ENCODE peak calls at places on chromosomes 2 and 18, in four cellular contexts. W, B, D and L are unnamed samples.

GRCh38 chr18:8175486-8176061 is 433.7 kb upstream of the RAB12 start:
- DNase-seq in B (no peak), D (no peak), W (no peak), L (no peak)

GRCh38 chr2:20432714-20433113 is 14.2 kb upstream of the RHOB start:
- DNase-seq in B (no peak), W (no peak), D (no peak), L (no peak)

GRCh38 chr2:105828543-105828942 is 83.8 kb downstream of the NCK2 start:
- DNase-seq in W (no peak), B (no peak), D (no peak), L (no peak)

GRCh38 chr2:56519806-56520205 is 336.0 kb downstream of the CCDC85A start:
- DNase-seq in W (no peak), D (no peak), B (no peak), L (no peak)

GRCh38 chr2:125240870-125241269 is 1215.8 kb downstream of the CNTNAP5 start:
- DNase-seq in W (no peak), B (no peak), D (no peak), L (no peak)

GRCh38 chr2:239160226-239161143 is 240.3 kb downstream of the HDAC4 start:
- DNase-seq in D (no peak), B (no peak), W (no peak), L (no peak)

GRCh38 chr2:182542501-182543258 is 115.8 kb upstream of the PDE1A start:
- DNase-seq in D (no peak), W (no peak), B (peak), L (no peak)

GRCh38 chr2:226984461-226985226 is 148.8 kb downstream of the RHBDD1 start:
- DNase-seq in D (no peak), W (no peak), B (no peak), L (peak)

GRCh38 chr2:147173186-147173575 is 671.6 kb upstream of the ACVR2A start:
- DNase-seq in B (no peak), D (peak), W (peak), L (no peak)

GRCh38 chr2:38750011-38750792 is 959 bp downstream of the SRSF7 start:
- DNase-seq in D (no peak), B (peak), W (peak), L (no peak)

GRCh38 chr2:26630235-26630634 is 10.9 kb downstream of the CIB4 start:
- DNase-seq in W (no peak), B (no peak), D (no peak), L (no peak)

GRCh38 chr2:26770986-26771586 is 7.0 kb downstream of the SLC35F6 start:
- DNase-seq in B (peak), D (peak), W (peak), L (no peak)

GRCh38 chr2:113178891-113179290 is 5.1 kb downstream of the PSD4 start:
- DNase-seq in D (no peak), B (no peak), W (no peak), L (no peak)

GRCh38 chr18:21444465-21445023 is 156.0 kb downstream of the ESCO1 start:
- DNase-seq in B (peak), W (peak), D (peak), L (no peak)

GRCh38 chr18:1013951-1014350 is 109.3 kb downstream of the ADCYAP1 start:
- DNase-seq in W (no peak), B (no peak), D (no peak), L (no peak)

GRCh38 chr2:75846683-75847190 is 136.0 kb upstream of the GCFC2 start:
- DNase-seq in D (no peak), B (no peak), W (no peak), L (no peak)

GRCh38 chr18:28594034-28594433 is 417.1 kb upstream of the CDH2 start:
- DNase-seq in B (no peak), D (no peak), W (no peak), L (no peak)

DNA sequence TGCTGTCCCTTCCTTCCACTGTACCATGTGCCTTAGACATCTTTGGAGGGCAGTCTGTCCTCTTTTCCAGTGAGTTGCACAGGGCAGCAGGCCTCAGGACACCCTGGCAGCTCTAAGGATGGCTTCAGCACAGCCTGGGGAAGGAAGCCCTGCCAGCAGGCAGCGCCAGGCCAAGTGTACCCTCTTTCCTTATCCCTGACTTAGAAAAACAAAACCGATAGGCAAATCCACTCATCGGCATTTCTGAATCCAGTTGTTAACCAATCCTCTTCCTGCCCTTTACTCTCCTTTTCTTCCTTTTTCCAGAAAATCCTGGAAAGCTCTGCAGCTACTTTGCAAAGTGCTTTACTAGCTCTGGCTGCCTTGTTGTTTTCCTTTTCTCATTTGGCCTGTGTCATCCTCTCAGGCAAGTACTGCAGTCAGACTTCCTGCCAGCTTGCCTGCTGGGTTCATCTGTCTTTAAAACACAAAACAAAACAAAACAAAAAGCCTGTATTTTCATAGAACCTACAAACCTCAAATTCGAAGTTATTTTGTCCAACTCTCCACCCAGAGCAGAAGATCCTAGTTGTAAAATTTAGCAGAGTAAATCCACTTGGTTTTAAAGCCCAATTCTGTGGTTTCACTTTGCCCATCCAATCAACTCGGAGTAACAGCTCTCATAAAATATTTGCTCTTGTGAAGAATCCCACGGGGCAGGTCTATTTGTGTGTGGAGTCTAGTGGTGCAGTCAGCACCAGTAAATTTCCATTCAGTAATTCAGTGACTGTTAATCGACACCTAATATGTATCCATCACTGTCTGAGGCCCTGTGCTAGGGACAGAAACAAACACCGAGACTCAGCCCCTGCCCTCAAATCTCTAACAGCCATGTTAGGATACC is 45.2 kb downstream of the PCBP1 start:
- DNase-seq in B (peak), W (peak), D (peak), L (no peak)
- TF ChIP-seq PBX3 in B (no peak), W (no peak), D (no peak), L (peak)

DNA sequence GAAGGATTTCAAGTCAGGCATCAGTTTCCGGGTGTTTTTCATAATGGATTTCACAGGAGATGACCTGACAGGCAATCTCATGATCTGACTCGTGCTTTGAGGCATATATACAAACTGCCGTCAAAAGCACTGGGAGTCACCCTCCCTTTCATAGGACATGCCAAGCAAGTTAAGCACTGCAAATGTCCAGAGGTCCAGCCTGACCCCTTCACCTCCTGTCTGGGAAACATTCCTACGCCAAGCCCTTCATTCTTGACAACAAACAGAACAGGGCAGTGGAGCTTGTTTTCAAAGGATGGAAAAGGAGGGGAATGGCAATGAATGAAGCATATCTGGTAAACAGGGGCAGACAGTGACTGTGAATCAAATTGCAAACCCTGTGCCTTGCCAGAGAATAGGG is 963.6 kb downstream of the BCL11A start:
- DNase-seq in W (no peak), D (no peak), B (no peak), L (no peak)
- TF ChIP-seq PBX3 in W (no peak), D (no peak), B (no peak), L (no peak)

GRCh38 chr2:37371979-37372378 is 27.5 kb downstream of the QPCT start:
- DNase-seq in B (no peak), D (no peak), W (no peak), L (no peak)

GRCh38 chr2:37377187-37377532 is 32.7 kb downstream of the QPCT start:
- DNase-seq in W (no peak), D (no peak), B (no peak), L (peak)

GRCh38 chr2:37376421-37377186 is 32.2 kb downstream of the QPCT start:
- DNase-seq in D (no peak), W (no peak), B (no peak), L (peak)

GRCh38 chr2:37378411-37378810 is 34.0 kb downstream of the QPCT start:
- DNase-seq in B (no peak), D (peak), W (no peak), L (no peak)

DNA sequence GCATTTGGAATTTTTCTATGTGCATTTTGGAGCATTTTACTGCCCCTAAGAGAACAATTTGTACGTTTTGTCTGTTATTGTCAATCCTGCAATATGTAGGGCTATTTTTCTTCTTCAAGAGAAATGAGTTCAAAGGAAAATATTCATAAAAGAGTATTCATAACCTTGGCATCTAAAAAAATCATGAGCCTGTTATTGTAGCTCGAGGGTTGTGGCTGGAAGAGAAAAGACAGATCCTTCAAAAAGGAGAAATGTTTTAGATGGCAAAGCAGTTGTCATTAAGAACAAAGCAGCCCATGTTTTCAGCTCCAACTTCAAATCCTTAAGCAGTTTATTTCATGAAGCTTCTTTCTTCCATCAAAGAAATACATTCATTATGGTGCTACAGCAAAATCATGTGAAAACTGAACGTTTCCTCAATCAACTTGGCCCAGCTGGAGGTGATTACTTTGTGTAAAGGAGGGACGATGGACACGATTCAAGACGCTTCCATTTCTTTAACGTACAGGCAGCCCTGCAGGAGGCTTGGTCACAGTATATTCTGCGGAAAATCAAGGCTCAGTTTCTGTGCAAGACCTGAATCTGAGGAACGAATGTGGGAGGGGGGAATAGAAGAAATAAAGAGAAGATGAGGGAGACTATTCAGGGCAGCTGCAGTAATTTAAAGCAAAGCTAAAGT is 31.4 kb downstream of the QPCT start:
- DNase-seq in W (no peak), B (no peak), D (no peak), L (no peak)
- TF ChIP-seq PBX3 in W (no peak), B (no peak), D (no peak), L (no peak)

DNA sequence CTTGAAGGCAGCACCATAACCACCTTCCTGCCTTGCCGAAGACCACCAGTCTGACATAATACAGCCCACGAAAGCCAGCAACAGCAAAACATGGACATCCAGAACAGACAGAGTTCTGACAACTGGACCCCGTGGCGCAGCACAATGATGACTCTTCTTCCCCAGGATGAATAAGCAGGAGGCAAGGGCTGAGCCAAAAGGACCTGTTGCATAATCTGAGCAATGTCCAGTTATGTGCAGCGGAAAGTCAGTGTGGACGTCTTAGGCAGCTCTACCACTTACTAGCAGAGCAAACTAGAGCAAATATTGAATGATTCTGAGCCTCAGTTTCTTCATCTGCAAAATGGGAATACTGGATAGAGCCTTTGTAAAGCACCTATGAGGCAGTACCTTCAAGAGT is 225.1 kb downstream of the ZBTB7C start:
- DNase-seq in B (no peak), W (no peak), D (no peak), L (no peak)
- TF ChIP-seq PBX3 in B (no peak), W (no peak), D (no peak), L (no peak)

GRCh38 chr18:49030138-49030537 is 79.4 kb upstream of the SMAD7 start:
- DNase-seq in D (no peak), W (no peak), B (no peak), L (no peak)

GRCh38 chr18:49026501-49027378 is 76.0 kb upstream of the SMAD7 start:
- DNase-seq in B (no peak), D (no peak), W (no peak), L (no peak)

GRCh38 chr18:49029628-49030027 is 78.9 kb upstream of the SMAD7 start:
- DNase-seq in W (no peak), D (no peak), B (no peak), L (no peak)

GRCh38 chr18:49028801-49029506 is 78.2 kb upstream of the SMAD7 start:
- DNase-seq in W (no peak), D (no peak), B (no peak), L (no peak)

DNA sequence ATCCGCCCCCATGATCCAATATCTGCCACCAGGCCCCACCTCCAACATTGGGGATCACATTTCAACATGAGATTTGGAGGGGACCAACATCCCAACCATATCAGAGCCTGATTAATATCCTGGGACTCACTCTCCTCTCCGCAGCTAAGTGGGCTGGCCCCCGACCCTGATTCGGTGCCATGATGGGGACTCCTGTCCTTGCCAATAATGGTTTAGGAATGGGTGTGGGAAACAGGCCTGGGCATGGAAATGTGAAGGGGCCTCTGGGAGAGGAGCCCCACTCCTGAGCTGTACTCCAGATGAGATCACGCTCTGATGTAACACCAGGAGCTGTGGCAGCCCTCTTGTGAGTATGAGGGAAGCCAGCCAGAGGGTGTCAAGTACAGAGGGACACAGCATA is 77.3 kb upstream of the SMAD7 start:
- DNase-seq in B (no peak), W (no peak), D (no peak), L (no peak)
- TF ChIP-seq PBX3 in B (no peak), W (no peak), D (no peak), L (no peak)

GRCh38 chr2:205245001-205245400 is 437.3 kb upstream of the NRP2 start:
- DNase-seq in B (no peak), D (no peak), W (no peak), L (no peak)

DNA sequence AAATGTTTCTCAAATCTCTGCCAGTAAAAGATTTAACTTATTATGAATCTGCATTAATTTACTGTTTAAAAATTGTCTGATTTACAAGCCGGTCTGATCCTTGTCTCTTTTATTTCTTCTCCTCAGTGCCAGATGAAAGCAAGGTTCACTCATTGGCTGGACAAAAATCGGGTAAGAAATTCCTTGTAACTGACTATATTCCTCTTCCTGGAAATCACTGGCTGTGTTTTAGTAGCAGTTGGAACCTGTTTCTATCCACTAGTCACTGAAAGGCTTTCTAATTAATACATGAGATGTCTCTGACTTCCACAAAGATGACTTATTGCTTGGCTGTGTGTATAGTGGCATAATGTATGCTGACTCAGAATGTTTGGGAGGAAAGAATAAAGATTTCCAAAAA is 436.6 kb upstream of the NRP2 start:
- DNase-seq in B (no peak), D (no peak), W (no peak), L (no peak)
- TF ChIP-seq PBX3 in B (peak), D (no peak), W (no peak), L (no peak)

GRCh38 chr2:10256031-10256524 is 46.6 kb upstream of the HPCAL1 start:
- DNase-seq in B (no peak), W (no peak), D (no peak), L (no peak)

GRCh38 chr2:10253596-10254372 is 48.9 kb upstream of the HPCAL1 start:
- DNase-seq in B (no peak), W (no peak), D (no peak), L (no peak)

GRCh38 chr2:10252651-10253050 is 50.1 kb upstream of the HPCAL1 start:
- DNase-seq in W (no peak), B (no peak), D (no peak), L (no peak)

GRCh38 chr2:10255189-10256030 is 47.3 kb upstream of the HPCAL1 start:
- DNase-seq in B (no peak), W (no peak), D (no peak), L (no peak)

GRCh38 chr2:10254373-10255188 is 48.1 kb upstream of the HPCAL1 start:
- DNase-seq in D (no peak), W (peak), B (peak), L (no peak)
- TF ChIP-seq PBX3 in D (no peak), W (no peak), B (no peak), L (no peak)

GRCh38 chr2:234136461-234136860 is 86.0 kb downstream of the SPP2 start:
- DNase-seq in B (no peak), W (peak), D (no peak), L (no peak)
- TF ChIP-seq PBX3 in B (no peak), W (no peak), D (no peak), L (no peak)